ENCODE peak calls at places on chromosomes 7 and 10, in six cellular contexts. S is psoas muscle; O is IMR-90; V is uterus; X is CD4-positive, alpha-beta memory T cell; Y is neuronal stem cell. Z is an unnamed sample.
A peak's percentile ranks its signal among the peaks of the same experiment; 100 is the strongest.

GRCh38 chr7:132499065-132499464 is 77.2 kb downstream of the PLXNA4 start:
- DNase-seq in X (no peak), Y (no peak), O (no peak), S (no peak), V (no peak), Z (no peak)

GRCh38 chr7:39001595-39001994 is 23.9 kb downstream of the POU6F2 start:
- DNase-seq in O (no peak), Y (no peak), X (no peak), S (no peak), V (no peak), Z (no peak)

GRCh38 chr7:43636093-43636492 is 53.2 kb downstream of the STK17A start:
- DNase-seq in X (no peak), Y (no peak), O (peak; percentile 78), S (no peak), V (no peak), Z (no peak)

GRCh38 chr10:83934062-83934461 is 205.2 kb upstream of the GHITM start:
- DNase-seq in S (no peak), X (no peak), O (no peak), Y (no peak), V (no peak), Z (no peak)

GRCh38 chr10:102509387-102509786 is 5.6 kb downstream of the SUFU start:
- DNase-seq in O (peak; percentile 80), Y (no peak), X (no peak), S (no peak), V (no peak), Z (no peak)

GRCh38 chr7:142568430-142569097 is 180.7 kb upstream of the PRSS1 start:
- DNase-seq in Y (no peak), V (no peak), O (peak; percentile 93), X (no peak), S (no peak), Z (no peak)

GRCh38 chr10:90872648-90873020 is 860 bp downstream of the RPP30 start:
- DNase-seq in Y (no peak), X (no peak), V (no peak), S (no peak), O (no peak), Z (no peak)

GRCh38 chr7:1498370-1499305 is 5.6 kb downstream of the INTS1 start:
- DNase-seq in X (no peak), O (no peak), S (no peak), V (no peak), Y (no peak), Z (no peak)

GRCh38 chr10:22980822-22981221 is 53.0 kb downstream of the ARMC3 start:
- DNase-seq in X (no peak), Y (no peak), V (no peak), S (no peak), O (no peak), Z (no peak)

GRCh38 chr7:21767300-21767900 is 178.3 kb downstream of the CDCA7L start:
- DNase-seq in X (no peak), V (no peak), S (no peak), O (peak; percentile 24), Y (peak; percentile 68), Z (no peak)

GRCh38 chr10:80460399-80461207 is 6.5 kb downstream of the TSPAN14 start:
- DNase-seq in S (no peak), X (no peak), O (peak; percentile 63), Y (no peak), V (peak; percentile 46), Z (peak; percentile 85)

GRCh38 chr7:75689246-75690099 is 49.3 kb downstream of the HIP1 start:
- DNase-seq in O (no peak), S (no peak), X (no peak), V (no peak), Y (no peak), Z (no peak)

GRCh38 chr7:143443153-143443552 is at the start of gene TAS2R60:
- DNase-seq in Y (no peak), S (no peak), O (no peak), V (no peak), X (no peak), Z (no peak)

GRCh38 chr10:129131439-129132122 is 335.5 kb upstream of the MGMT start:
- DNase-seq in O (no peak), V (peak; percentile 32), S (no peak), X (no peak), Y (no peak), Z (no peak)

DNA sequence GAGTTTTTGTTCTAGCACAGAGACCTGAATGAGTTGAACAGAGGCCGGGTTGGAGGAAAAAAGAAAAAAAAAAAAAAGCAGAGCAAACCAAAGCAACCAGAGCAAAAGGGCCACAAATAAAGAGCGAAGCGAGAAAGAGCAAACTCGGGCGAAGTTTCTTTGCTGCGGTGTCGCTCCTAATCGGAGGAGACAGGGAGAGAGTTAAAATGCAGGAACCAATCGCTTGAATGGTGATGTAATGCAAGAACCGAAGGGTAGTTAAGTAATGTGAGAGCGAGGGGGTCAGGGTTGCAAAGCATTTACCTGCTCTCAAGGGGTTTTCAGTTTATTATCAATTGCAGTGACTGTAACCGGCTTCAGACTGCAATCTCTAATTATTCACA is 271.7 kb downstream of the TRIL start:
- DNase-seq in X (no peak), Y (peak; percentile 69), O (peak; percentile 79), V (peak; percentile 47), S (no peak), Z (no peak)
- H3K4me3 ChIP-seq in X (no peak overlapping the region), Y (peak overlapping the region; percentile 39), O (peak overlapping the region; percentile 45), V (peak overlapping the region; percentile 37), S (peak overlapping the region; percentile 67), Z (peak overlapping the region; percentile 48)

GRCh38 chr10:26485150-26485941 is 47.2 kb downstream of the APBB1IP start:
- DNase-seq in O (no peak), X (no peak), Y (no peak), V (no peak), S (no peak), Z (no peak)

GRCh38 chr10:26481914-26482550 is 43.9 kb downstream of the APBB1IP start:
- DNase-seq in V (no peak), Y (no peak), O (no peak), S (no peak), X (peak; percentile 72), Z (no peak)

GRCh38 chr10:26486304-26486703 is 48.2 kb downstream of the APBB1IP start:
- DNase-seq in O (peak; percentile 32), V (peak; percentile 48), X (no peak), S (no peak), Y (no peak), Z (no peak)

GRCh38 chr10:26480909-26481703 is 43.0 kb downstream of the APBB1IP start:
- DNase-seq in S (no peak), V (no peak), Y (no peak), O (no peak), X (no peak), Z (no peak)

GRCh38 chr10:26483554-26483953 is 45.4 kb downstream of the APBB1IP start:
- DNase-seq in Y (no peak), X (no peak), O (no peak), S (no peak), V (no peak), Z (no peak)
- H3K4me1 ChIP-seq in Y (no peaks in the 10 kb centered on the region), X (peaks cover 96% of the 10 kb centered on the region), O (no peaks in the 10 kb centered on the region), S (no peaks in the 10 kb centered on the region), V (no peaks in the 10 kb centered on the region), Z (peaks cover 24% of the 10 kb centered on the region)

GRCh38 chr10:1020460-1020859 is 5.2 kb downstream of the IDI2 start:
- DNase-seq in S (no peak), O (no peak), X (no peak), V (no peak), Y (no peak), Z (no peak)

GRCh38 chr10:1019362-1019761 is 6.3 kb downstream of the IDI2 start:
- DNase-seq in X (no peak), V (no peak), O (no peak), S (no peak), Y (no peak), Z (no peak)

GRCh38 chr10:1010703-1011102 is 15.0 kb downstream of the IDI2 start:
- DNase-seq in S (no peak), X (no peak), O (no peak), V (no peak), Y (no peak), Z (no peak)

GRCh38 chr10:1011696-1012095 is 14.0 kb downstream of the IDI2 start:
- DNase-seq in Y (no peak), O (no peak), X (no peak), V (no peak), S (no peak), Z (no peak)

DNA sequence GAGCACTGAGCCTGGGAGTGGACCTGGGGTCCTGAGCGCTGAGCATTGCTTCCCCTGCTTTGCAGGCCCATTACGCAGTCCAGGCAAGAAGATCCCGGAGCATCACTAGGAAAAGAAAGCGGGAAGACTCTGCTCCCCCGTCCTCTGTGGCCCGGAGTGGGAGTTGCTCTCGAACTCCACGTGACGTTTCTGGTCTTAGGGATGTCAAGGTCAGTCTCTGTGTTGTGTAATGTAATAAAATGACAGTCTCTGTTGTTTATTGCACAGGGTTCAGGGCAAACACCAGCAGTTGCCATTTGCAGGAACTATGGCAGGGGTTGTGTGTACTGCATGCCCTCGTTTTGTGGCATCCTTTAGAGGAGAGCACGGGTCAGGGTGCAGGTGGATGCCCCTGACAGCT is 10.0 kb downstream of the IDI2 start:
- DNase-seq in V (no peak), X (no peak), O (no peak), S (no peak), Y (no peak), Z (no peak)
- H3K4me3 ChIP-seq in V (no peak overlapping the region), X (no peak overlapping the region), O (no peak overlapping the region), S (no peak overlapping the region), Y (no peak overlapping the region), Z (no peak overlapping the region)

GRCh38 chr10:62016477-62017140 is 115.1 kb downstream of the ARID5B start:
- DNase-seq in X (no peak), V (no peak), Y (no peak), S (no peak), O (peak; percentile 42), Z (no peak)
- H3K4me1 ChIP-seq in X (peaks cover 47% of the 10 kb centered on the region), V (no peaks in the 10 kb centered on the region), Y (peaks cover 5% of the 10 kb centered on the region), S (peaks cover 44% of the 10 kb centered on the region), O (peaks cover 27% of the 10 kb centered on the region), Z (peaks cover 53% of the 10 kb centered on the region)

Z was measured in upper lobe of right lung.